ENCODE peak calls at places on chromosome 1, in ten cellular contexts. I is memory B cell, E is immature natural killer cell, F is type B pancreatic cell, X is lower lobe of right lung, T is H9, N is GM04503, Q is ELF-1, M is head of caudate nucleus, U is NCI-H748 treated with DMSO at 0.1 percent for 48 hours. C is an unnamed sample.
A peak's percentile ranks its signal among the peaks of the same experiment; 100 is the strongest.

GRCh38 chr1:200925821-200926220 is 31.1 kb downstream of the INAVA start:
- DNase-seq in I (no peak), E (no peak), F (no peak), X (no peak), T (no peak), N (no peak), Q (no peak), M (no peak), U (no peak), C (no peak)

GRCh38 chr1:161192476-161193465 is 6.1 kb downstream of the ADAMTS4 start:
- DNase-seq in I (peak; percentile 62), E (peak; percentile 71), F (no peak), X (no peak), T (peak; percentile 74), N (no peak), Q (peak; percentile 86), M (peak; percentile 63), U (peak; percentile 39), C (peak; percentile 71)

GRCh38 chr1:36151845-36152203 is 2.5 kb upstream of the TRAPPC3 start:
- DNase-seq in I (no peak), E (peak; percentile 70), F (no peak), X (no peak), T (no peak), N (no peak), Q (no peak), M (no peak), U (no peak), C (no peak)

GRCh38 chr1:9250586-9251381 is 16.2 kb downstream of the H6PD start:
- DNase-seq in I (no peak), E (no peak), F (no peak), X (peak; percentile 73), T (no peak), N (no peak), Q (no peak), M (no peak), U (no peak), C (no peak)

GRCh38 chr1:90562892-90563291 is 154.2 kb downstream of the BARHL2 start:
- DNase-seq in I (no peak), E (no peak), F (no peak), X (no peak), T (no peak), N (no peak), Q (no peak), M (no peak), U (no peak), C (no peak)

GRCh38 chr1:151888972-151889570 is 20.2 kb downstream of the THEM4 start:
- DNase-seq in I (no peak), E (no peak), F (no peak), X (no peak), T (no peak), N (no peak), Q (no peak), M (no peak), U (no peak), C (no peak)

GRCh38 chr1:226672217-226672838 is 66.8 kb downstream of the ITPKB start:
- DNase-seq in I (no peak), E (no peak), F (no peak), X (no peak), T (no peak), N (no peak), Q (no peak), M (no peak), U (no peak), C (no peak)

GRCh38 chr1:228226956-228227791 is 19.3 kb downstream of the OBSCN start:
- DNase-seq in I (no peak), E (no peak), F (peak; percentile 64), X (no peak), T (no peak), N (no peak), Q (no peak), M (no peak), U (no peak), C (no peak)

GRCh38 chr1:54361342-54361741 is 44.9 kb downstream of the SSBP3 start:
- DNase-seq in I (no peak), E (no peak), F (no peak), X (no peak), T (no peak), N (no peak), Q (no peak), M (peak; percentile 34), U (no peak), C (no peak)

GRCh38 chr1:243286409-243287127 is 30.7 kb downstream of the SDCCAG8 start:
- DNase-seq in I (no peak), E (no peak), F (no peak), X (no peak), T (no peak), N (no peak), Q (no peak), M (no peak), U (no peak), C (no peak)

GRCh38 chr1:205376739-205377138 is 20.0 kb upstream of the KLHDC8A start:
- DNase-seq in I (no peak), E (no peak), F (no peak), X (no peak), T (no peak), N (no peak), Q (no peak), M (no peak), U (no peak), C (no peak)

GRCh38 chr1:59877108-59877682 is 49.4 kb downstream of the CYP2J2 start:
- DNase-seq in I (no peak), E (no peak), F (no peak), X (no peak), T (no peak), N (no peak), Q (no peak), M (no peak), U (no peak), C (no peak)

C was measured in CD14-positive monocyte.